ENCODE peak calls at places on chromosomes 12 and 14, in six cellular contexts. One of them, this sample, is unnamed.

GRCh38 chr14:76786556-76786955 is 25.3 kb downstream of the VASH1 start:
- DNase-seq in upper lobe of right lung: no peak
- DNase-seq in dorsolateral prefrontal cortex: no peak
- DNase-seq in SK-N-SH: no peak
- DNase-seq in brain microvascular endothelial cell: no peak
- DNase-seq in HepG2: no peak
- DNase-seq in this sample: no peak

GRCh38 chr14:36516719-36517241 is 3.3 kb downstream of the NKX2-1 start:
- DNase-seq in upper lobe of right lung: no peak
- DNase-seq in HepG2: no peak
- DNase-seq in brain microvascular endothelial cell: no peak
- DNase-seq in dorsolateral prefrontal cortex: no peak
- DNase-seq in SK-N-SH: peak
- DNase-seq in this sample: no peak

GRCh38 chr14:30440986-30441385 is 118.0 kb upstream of the G2E3 start:
- DNase-seq in dorsolateral prefrontal cortex: no peak
- DNase-seq in upper lobe of right lung: no peak
- DNase-seq in SK-N-SH: no peak
- DNase-seq in HepG2: no peak
- DNase-seq in brain microvascular endothelial cell: no peak
- DNase-seq in this sample: no peak

GRCh38 chr12:45336331-45336730 is 120.4 kb downstream of the ANO6 start:
- DNase-seq in SK-N-SH: no peak
- DNase-seq in HepG2: no peak
- DNase-seq in dorsolateral prefrontal cortex: no peak
- DNase-seq in upper lobe of right lung: no peak
- DNase-seq in brain microvascular endothelial cell: peak
- DNase-seq in this sample: no peak

GRCh38 chr12:57722716-57723629 is 15.6 kb downstream of the AGAP2 start:
- DNase-seq in SK-N-SH: no peak
- DNase-seq in brain microvascular endothelial cell: no peak
- DNase-seq in upper lobe of right lung: no peak
- DNase-seq in dorsolateral prefrontal cortex: no peak
- DNase-seq in HepG2: no peak
- DNase-seq in this sample: no peak

GRCh38 chr12:83161451-83161850 is 474.7 kb downstream of the TMTC2 start:
- DNase-seq in upper lobe of right lung: no peak
- DNase-seq in dorsolateral prefrontal cortex: no peak
- DNase-seq in HepG2: no peak
- DNase-seq in brain microvascular endothelial cell: peak
- DNase-seq in SK-N-SH: no peak
- DNase-seq in this sample: no peak

GRCh38 chr14:58098507-58098906 is 53.5 kb downstream of the ARMH4 start:
- DNase-seq in dorsolateral prefrontal cortex: no peak
- DNase-seq in SK-N-SH: no peak
- DNase-seq in upper lobe of right lung: no peak
- DNase-seq in brain microvascular endothelial cell: no peak
- DNase-seq in HepG2: no peak
- DNase-seq in this sample: no peak

GRCh38 chr14:53048631-53049030 is 97.8 kb upstream of the FERMT2 start:
- DNase-seq in upper lobe of right lung: no peak
- DNase-seq in SK-N-SH: no peak
- DNase-seq in dorsolateral prefrontal cortex: no peak
- DNase-seq in HepG2: no peak
- DNase-seq in brain microvascular endothelial cell: no peak
- DNase-seq in this sample: no peak

GRCh38 chr12:25263594-25263993 is 12.9 kb upstream of the KRAS start:
- DNase-seq in SK-N-SH: no peak
- DNase-seq in brain microvascular endothelial cell: no peak
- DNase-seq in HepG2: no peak
- DNase-seq in upper lobe of right lung: no peak
- DNase-seq in dorsolateral prefrontal cortex: no peak
- DNase-seq in this sample: no peak

GRCh38 chr14:73788871-73789590 is 62.6 kb upstream of the PTGR2 start:
- DNase-seq in brain microvascular endothelial cell: no peak
- DNase-seq in dorsolateral prefrontal cortex: no peak
- DNase-seq in upper lobe of right lung: no peak
- DNase-seq in SK-N-SH: no peak
- DNase-seq in HepG2: no peak
- DNase-seq in this sample: no peak

GRCh38 chr12:25861226-25861625 is 97.3 kb upstream of the RASSF8 start:
- DNase-seq in dorsolateral prefrontal cortex: no peak
- DNase-seq in HepG2: no peak
- DNase-seq in upper lobe of right lung: no peak
- DNase-seq in brain microvascular endothelial cell: no peak
- DNase-seq in SK-N-SH: no peak
- DNase-seq in this sample: no peak

GRCh38 chr14:43411841-43412240 is 1095.2 kb downstream of the FSCB start:
- DNase-seq in SK-N-SH: no peak
- DNase-seq in brain microvascular endothelial cell: no peak
- DNase-seq in upper lobe of right lung: no peak
- DNase-seq in dorsolateral prefrontal cortex: no peak
- DNase-seq in HepG2: no peak
- DNase-seq in this sample: no peak

GRCh38 chr14:69964841-69965240 is 85.6 kb downstream of the SMOC1 start:
- DNase-seq in upper lobe of right lung: no peak
- DNase-seq in SK-N-SH: no peak
- DNase-seq in dorsolateral prefrontal cortex: no peak
- DNase-seq in HepG2: no peak
- DNase-seq in brain microvascular endothelial cell: no peak
- DNase-seq in this sample: no peak

GRCh38 chr12:99765469-99766114 is 118.0 kb downstream of the GARIN6 start:
- DNase-seq in HepG2: no peak
- DNase-seq in upper lobe of right lung: no peak
- DNase-seq in SK-N-SH: no peak
- DNase-seq in dorsolateral prefrontal cortex: no peak
- DNase-seq in brain microvascular endothelial cell: no peak
- DNase-seq in this sample: no peak

DNA sequence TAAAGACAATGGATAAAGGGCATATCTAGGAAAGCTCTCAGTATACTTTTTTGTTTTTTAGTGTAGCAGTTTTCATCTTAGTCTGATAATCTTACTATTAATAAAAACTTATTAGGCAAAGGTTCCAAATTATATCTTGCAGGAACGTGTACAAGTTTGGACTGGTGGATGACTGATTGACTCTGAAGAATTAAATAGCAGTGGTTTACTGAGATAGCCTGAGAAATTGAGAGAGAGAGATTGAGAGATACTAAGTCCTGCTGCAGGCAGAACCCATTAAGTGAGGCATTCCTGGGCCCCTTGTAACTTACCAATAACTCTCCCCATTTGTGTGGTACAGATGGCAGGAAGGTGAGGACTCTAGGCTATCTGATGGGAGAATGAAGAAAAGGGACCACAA is 80.2 kb upstream of the SLC38A2 start:
- DNase-seq in upper lobe of right lung: no peak
- DNase-seq in dorsolateral prefrontal cortex: no peak
- DNase-seq in HepG2: no peak
- DNase-seq in SK-N-SH: no peak
- DNase-seq in brain microvascular endothelial cell: no peak
- DNase-seq in this sample: no peak
- H3K27ac ChIP-seq in upper lobe of right lung: no peak
- H3K27ac ChIP-seq in dorsolateral prefrontal cortex: no peak
- H3K27ac ChIP-seq in HepG2: no peak
- H3K27ac ChIP-seq in SK-N-SH: no peak
- H3K27ac ChIP-seq in brain microvascular endothelial cell: no peak
- H3K27ac ChIP-seq in this sample: no peak

DNA sequence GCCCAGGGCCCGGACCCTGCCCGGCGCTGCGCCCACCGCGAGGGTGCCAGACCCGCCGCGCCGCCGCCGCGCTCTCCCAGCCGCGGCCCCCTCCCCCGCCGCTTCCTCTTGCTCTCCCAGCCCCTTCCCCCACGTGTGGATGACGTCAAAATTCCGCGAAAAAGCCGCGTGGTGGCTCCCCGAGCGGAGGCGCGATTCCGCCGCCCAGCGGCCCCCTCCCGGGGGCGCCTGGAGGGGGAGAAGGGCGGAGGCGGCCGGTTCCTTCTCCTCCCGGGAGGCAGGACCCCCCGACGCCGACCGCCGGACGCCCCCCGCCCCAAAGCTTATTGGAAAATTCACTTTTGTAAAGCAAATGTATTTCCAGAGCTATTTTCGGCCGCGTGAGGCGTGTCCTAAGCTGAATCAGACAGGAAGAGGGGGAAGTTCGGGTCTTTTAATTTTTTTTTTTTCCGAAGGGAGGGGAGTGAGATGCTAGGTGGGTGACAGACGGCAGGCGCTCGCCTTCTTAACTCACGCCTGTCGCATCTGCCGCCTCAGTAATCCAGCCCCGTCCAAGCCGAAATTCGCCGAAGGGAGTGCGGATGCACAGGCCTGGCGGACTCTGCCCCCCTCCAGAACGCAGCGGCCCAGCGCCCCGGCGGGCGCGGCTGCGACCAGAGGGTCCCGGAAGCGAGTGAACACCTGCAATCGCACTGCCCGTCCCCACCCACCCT is 4.1 kb upstream of the CCND2 start:
- DNase-seq in SK-N-SH: peak
- DNase-seq in upper lobe of right lung: peak
- DNase-seq in dorsolateral prefrontal cortex: no peak
- DNase-seq in HepG2: no peak
- DNase-seq in brain microvascular endothelial cell: peak
- DNase-seq in this sample: peak
- TF ChIP-seq CTCF in SK-N-SH: no peak
- TF ChIP-seq CTCF in upper lobe of right lung: peak
- TF ChIP-seq CTCF in dorsolateral prefrontal cortex: no peak
- TF ChIP-seq CTCF in HepG2: no peak
- TF ChIP-seq CTCF in brain microvascular endothelial cell: no peak
- TF ChIP-seq CTCF in this sample: no peak

GRCh38 chr12:80937391-80938238 is at the start of gene LIN7A:
- DNase-seq in upper lobe of right lung: peak
- DNase-seq in brain microvascular endothelial cell: peak
- DNase-seq in dorsolateral prefrontal cortex: peak
- DNase-seq in SK-N-SH: peak
- DNase-seq in HepG2: peak
- DNase-seq in this sample: no peak
- H3K27ac ChIP-seq in upper lobe of right lung: peak
- H3K27ac ChIP-seq in brain microvascular endothelial cell: peak
- H3K27ac ChIP-seq in dorsolateral prefrontal cortex: peak
- H3K27ac ChIP-seq in SK-N-SH: no peak
- H3K27ac ChIP-seq in HepG2: peak
- H3K27ac ChIP-seq in this sample: no peak

GRCh38 chr14:92551066-92551841 is 37.7 kb downstream of the RIN3 start:
- DNase-seq in HepG2: no peak
- DNase-seq in SK-N-SH: no peak
- DNase-seq in dorsolateral prefrontal cortex: no peak
- DNase-seq in upper lobe of right lung: no peak
- DNase-seq in brain microvascular endothelial cell: no peak
- DNase-seq in this sample: no peak
- TF ChIP-seq CTCF in HepG2: no peak
- TF ChIP-seq CTCF in SK-N-SH: peak
- TF ChIP-seq CTCF in dorsolateral prefrontal cortex: no peak
- TF ChIP-seq CTCF in upper lobe of right lung: peak
- TF ChIP-seq CTCF in brain microvascular endothelial cell: no peak
- TF ChIP-seq CTCF in this sample: no peak

GRCh38 chr12:124720687-124721500 is 142.8 kb downstream of the SCARB1 start:
- DNase-seq in brain microvascular endothelial cell: no peak
- DNase-seq in SK-N-SH: peak
- DNase-seq in dorsolateral prefrontal cortex: peak
- DNase-seq in upper lobe of right lung: no peak
- DNase-seq in HepG2: no peak
- DNase-seq in this sample: no peak
- H3K27ac ChIP-seq in brain microvascular endothelial cell: no peak
- H3K27ac ChIP-seq in SK-N-SH: peak
- H3K27ac ChIP-seq in dorsolateral prefrontal cortex: peak
- H3K27ac ChIP-seq in upper lobe of right lung: no peak
- H3K27ac ChIP-seq in HepG2: no peak
- H3K27ac ChIP-seq in this sample: no peak

DNA sequence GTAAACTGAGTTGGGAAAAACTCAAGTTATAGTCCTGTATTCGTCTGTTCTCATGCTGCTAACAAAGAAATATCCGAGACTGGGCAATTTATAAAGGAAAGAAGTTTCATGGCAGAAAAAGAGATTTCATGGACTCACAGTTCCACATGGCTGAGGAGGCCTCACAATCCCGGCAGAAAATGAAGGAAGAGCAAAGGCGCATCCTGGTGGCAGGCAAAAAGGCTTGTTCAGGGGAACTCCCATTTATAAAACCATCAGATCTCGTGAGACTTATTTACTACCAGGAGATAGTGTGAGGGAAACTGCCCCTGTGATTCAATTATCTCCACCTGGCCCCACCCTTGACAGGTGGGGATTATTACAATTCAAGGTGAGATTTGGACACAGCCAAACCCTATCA is 292.6 kb upstream of the SYT1 start:
- DNase-seq in dorsolateral prefrontal cortex: no peak
- DNase-seq in HepG2: no peak
- DNase-seq in brain microvascular endothelial cell: no peak
- DNase-seq in upper lobe of right lung: no peak
- DNase-seq in SK-N-SH: no peak
- DNase-seq in this sample: no peak
- TF ChIP-seq CTCF in dorsolateral prefrontal cortex: no peak
- TF ChIP-seq CTCF in HepG2: peak
- TF ChIP-seq CTCF in brain microvascular endothelial cell: no peak
- TF ChIP-seq CTCF in upper lobe of right lung: no peak
- TF ChIP-seq CTCF in SK-N-SH: peak
- TF ChIP-seq CTCF in this sample: no peak

GRCh38 chr14:74892745-74893144 is 11.0 kb downstream of the DLST start:
- DNase-seq in upper lobe of right lung: no peak
- DNase-seq in dorsolateral prefrontal cortex: no peak
- DNase-seq in SK-N-SH: no peak
- DNase-seq in HepG2: no peak
- DNase-seq in brain microvascular endothelial cell: no peak
- DNase-seq in this sample: no peak

GRCh38 chr14:74886001-74886400 is 4.3 kb downstream of the DLST start:
- DNase-seq in HepG2: no peak
- DNase-seq in SK-N-SH: no peak
- DNase-seq in brain microvascular endothelial cell: peak
- DNase-seq in upper lobe of right lung: no peak
- DNase-seq in dorsolateral prefrontal cortex: no peak
- DNase-seq in this sample: no peak

GRCh38 chr14:74890262-74890661 is 8.5 kb downstream of the DLST start:
- DNase-seq in upper lobe of right lung: no peak
- DNase-seq in dorsolateral prefrontal cortex: no peak
- DNase-seq in SK-N-SH: no peak
- DNase-seq in HepG2: no peak
- DNase-seq in brain microvascular endothelial cell: no peak
- DNase-seq in this sample: no peak

GRCh38 chr14:74891870-74892269 is 10.2 kb downstream of the DLST start:
- DNase-seq in HepG2: no peak
- DNase-seq in dorsolateral prefrontal cortex: no peak
- DNase-seq in SK-N-SH: no peak
- DNase-seq in upper lobe of right lung: no peak
- DNase-seq in brain microvascular endothelial cell: no peak
- DNase-seq in this sample: no peak

GRCh38 chr14:74888164-74889158 is 6.7 kb downstream of the DLST start:
- DNase-seq in dorsolateral prefrontal cortex: no peak
- DNase-seq in upper lobe of right lung: no peak
- DNase-seq in brain microvascular endothelial cell: no peak
- DNase-seq in HepG2: no peak
- DNase-seq in SK-N-SH: no peak
- DNase-seq in this sample: no peak
- H3K27ac ChIP-seq in dorsolateral prefrontal cortex: no peak
- H3K27ac ChIP-seq in upper lobe of right lung: no peak
- H3K27ac ChIP-seq in brain microvascular endothelial cell: no peak
- H3K27ac ChIP-seq in HepG2: peak
- H3K27ac ChIP-seq in SK-N-SH: peak
- H3K27ac ChIP-seq in this sample: no peak

This sample was measured in CD4-positive, alpha-beta T cell.